ENCODE peak calls at places on chromosomes 6 and 20, in four cellular contexts. A, H, Y and K are unnamed samples.

GRCh38 chr20:3539708-3540107 is 68.9 kb downstream of the ATRN start:
- DNase-seq in Y (no peak), H (no peak), A (no peak), K (no peak)

GRCh38 chr20:25280051-25280573 is 32.2 kb downstream of the PYGB start:
- DNase-seq in A (no peak), H (no peak), Y (no peak), K (no peak)

GRCh38 chr20:40908311-40908710 is 120.3 kb upstream of the TOP1 start:
- DNase-seq in H (no peak), Y (no peak), A (no peak), K (no peak)

GRCh38 chr20:54123587-54124180 is 50.1 kb downstream of the CYP24A1 start:
- DNase-seq in H (no peak), A (peak), Y (no peak), K (no peak)

GRCh38 chr6:34593741-34594140 is 37.6 kb upstream of the SPDEF start:
- DNase-seq in H (no peak), A (no peak), Y (no peak), K (no peak)

GRCh38 chr6:81820979-81821378 is 68.5 kb upstream of the TENT5A start:
- DNase-seq in Y (no peak), H (peak), A (no peak), K (no peak)

GRCh38 chr6:106468935-106469334 is 108.4 kb downstream of the CRYBG1 start:
- DNase-seq in A (no peak), Y (no peak), H (no peak), K (no peak)

GRCh38 chr6:16108996-16109658 is 19.8 kb upstream of the MYLIP start:
- DNase-seq in Y (peak), H (no peak), A (no peak), K (no peak)

GRCh38 chr6:147954938-147955337 is 387.7 kb upstream of the SASH1 start:
- DNase-seq in Y (no peak), A (no peak), H (no peak), K (no peak)

GRCh38 chr20:539848-540247 is 3.7 kb downstream of the CSNK2A1 start:
- DNase-seq in H (no peak), A (no peak), Y (peak), K (no peak)

GRCh38 chr20:32823078-32823477 is 3.3 kb downstream of the MAPRE1 start:
- DNase-seq in H (no peak), A (peak), Y (peak), K (peak)

GRCh38 chr6:6923605-6924004 is 184.2 kb upstream of the RREB1 start:
- DNase-seq in Y (no peak), A (no peak), H (no peak), K (no peak)

GRCh38 chr6:24093381-24093780 is 32.6 kb upstream of the NRSN1 start:
- DNase-seq in Y (no peak), A (no peak), H (no peak), K (no peak)

GRCh38 chr6:39416026-39416425 is 93.5 kb upstream of the KCNK16 start:
- DNase-seq in Y (no peak), A (no peak), H (no peak), K (no peak)

GRCh38 chr6:25601797-25602679 is 50.0 kb upstream of the SCGN start:
- DNase-seq in H (no peak), Y (peak), A (peak), K (peak)

GRCh38 chr6:52063584-52064400 is 23.6 kb downstream of the PKHD1 start:
- DNase-seq in Y (peak), H (peak), A (peak), K (peak)

GRCh38 chr20:32482251-32483220 is 102.6 kb downstream of the NOL4L start:
- DNase-seq in Y (no peak), A (no peak), H (no peak), K (peak)

GRCh38 chr6:41428995-41429417 is 93.6 kb downstream of the NCR2 start:
- DNase-seq in A (no peak), H (no peak), Y (no peak), K (peak)

GRCh38 chr6:67667640-67668422 is 967.3 kb upstream of the ADGRB3 start:
- DNase-seq in H (no peak), A (no peak), Y (no peak), K (no peak)

GRCh38 chr6:45434401-45434741 is 56.6 kb upstream of the SUPT3H start:
- DNase-seq in A (no peak), Y (no peak), H (no peak), K (no peak)

GRCh38 chr6:45431314-45432058 is 53.8 kb upstream of the SUPT3H start:
- DNase-seq in Y (no peak), H (no peak), A (no peak), K (no peak)

GRCh38 chr6:45430590-45431202 is 53.0 kb upstream of the SUPT3H start:
- DNase-seq in H (no peak), Y (no peak), A (no peak), K (no peak)

GRCh38 chr6:45433533-45434400 is 56.0 kb upstream of the SUPT3H start:
- DNase-seq in Y (no peak), H (no peak), A (no peak), K (peak)

GRCh38 chr6:45432944-45433343 is 55.2 kb upstream of the SUPT3H start:
- DNase-seq in A (no peak), H (no peak), Y (no peak), K (no peak)
- H3K4me3 ChIP-seq in A (no peak), H (no peak), Y (no peak), K (no peak)

GRCh38 chr6:128919412-128919811 is 36.5 kb downstream of the LAMA2 start:
- DNase-seq in A (no peak), Y (no peak), H (no peak), K (no peak)

GRCh38 chr6:128919831-128920230 is 36.9 kb downstream of the LAMA2 start:
- DNase-seq in A (no peak), H (no peak), Y (no peak), K (no peak)

GRCh38 chr6:128918886-128919285 is 35.9 kb downstream of the LAMA2 start:
- DNase-seq in H (no peak), A (no peak), Y (no peak), K (no peak)

DNA sequence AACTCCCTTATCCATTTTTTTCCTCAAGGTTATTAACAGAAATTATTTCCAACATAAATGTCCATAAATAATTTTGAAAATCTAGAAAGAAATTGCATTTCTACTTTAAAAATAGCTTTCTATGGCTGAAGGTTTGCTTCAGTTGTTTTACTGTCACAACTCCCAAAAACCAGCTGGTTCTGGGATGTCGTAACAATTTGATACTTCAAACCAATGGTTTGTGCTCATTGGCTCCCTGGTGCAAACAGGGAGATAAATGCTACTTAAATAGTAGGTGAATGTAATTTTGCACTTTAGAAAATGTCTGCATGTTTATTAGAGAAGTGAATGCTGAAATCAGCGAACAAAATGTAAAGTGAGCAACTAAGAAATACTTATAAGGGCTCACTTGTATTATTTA is 31.1 kb downstream of the LAMA2 start:
- DNase-seq in Y (no peak), H (no peak), A (no peak), K (no peak)
- TF ChIP-seq MAX in Y (no peak), H (no peak), A (no peak), K (no peak)

GRCh38 chr20:10658051-10658823 is 15.6 kb downstream of the JAG1 start:
- DNase-seq in H (no peak), Y (no peak), A (no peak), K (no peak)
- TF ChIP-seq MYC in H (no peak), Y (no peak), A (no peak), K (no peak)

GRCh38 chr6:57069920-57070331 is 20.1 kb upstream of the ZNF451 start:
- DNase-seq in H (no peak), Y (peak), A (no peak), K (no peak)
- H3K4me3 ChIP-seq in H (no peak), Y (no peak), A (no peak), K (no peak)